ENCODE peak calls at places on chromosomes 7 and 10, in six cellular contexts. One of them, this sample, is unnamed.

GRCh38 chr7:33248663-33249062 is 119.3 kb downstream of the BBS9 start:
- DNase-seq in cardiac fibroblast: peak; percentile 42
- DNase-seq in AG04450: no peak
- DNase-seq in pancreas: no peak
- DNase-seq in CD4-positive, alpha-beta T cell: no peak
- DNase-seq in endothelial cell: no peak
- DNase-seq in this sample: no peak

GRCh38 chr10:75870039-75870645 is 438.7 kb downstream of the LRMDA start:
- DNase-seq in pancreas: no peak
- DNase-seq in CD4-positive, alpha-beta T cell: no peak
- DNase-seq in cardiac fibroblast: peak; percentile 22
- DNase-seq in AG04450: no peak
- DNase-seq in endothelial cell: no peak
- DNase-seq in this sample: no peak

GRCh38 chr7:114630186-114630824 is 215.7 kb downstream of the FOXP2 start:
- DNase-seq in pancreas: no peak
- DNase-seq in endothelial cell: no peak
- DNase-seq in cardiac fibroblast: no peak
- DNase-seq in AG04450: no peak
- DNase-seq in CD4-positive, alpha-beta T cell: no peak
- DNase-seq in this sample: no peak

GRCh38 chr10:88851706-88852105 is at the start of gene ANKRD22:
- DNase-seq in AG04450: no peak
- DNase-seq in endothelial cell: no peak
- DNase-seq in cardiac fibroblast: peak; percentile 68
- DNase-seq in pancreas: peak; percentile 56
- DNase-seq in CD4-positive, alpha-beta T cell: no peak
- DNase-seq in this sample: peak; percentile 56

GRCh38 chr7:75937958-75938786 is 23.2 kb downstream of the POR start:
- DNase-seq in cardiac fibroblast: peak; percentile 90
- DNase-seq in CD4-positive, alpha-beta T cell: no peak
- DNase-seq in endothelial cell: no peak
- DNase-seq in pancreas: no peak
- DNase-seq in AG04450: peak; percentile 75
- DNase-seq in this sample: peak; percentile 24

GRCh38 chr10:92742331-92743228 is 52.8 kb downstream of the HHEX start:
- DNase-seq in AG04450: no peak
- DNase-seq in CD4-positive, alpha-beta T cell: no peak
- DNase-seq in endothelial cell: no peak
- DNase-seq in cardiac fibroblast: no peak
- DNase-seq in pancreas: no peak
- DNase-seq in this sample: no peak

GRCh38 chr7:64876792-64877713 is 26.0 kb upstream of the ZNF273 start:
- DNase-seq in endothelial cell: peak; percentile 72
- DNase-seq in CD4-positive, alpha-beta T cell: peak; percentile 53
- DNase-seq in AG04450: no peak
- DNase-seq in pancreas: peak; percentile 86
- DNase-seq in cardiac fibroblast: peak; percentile 20
- DNase-seq in this sample: no peak

GRCh38 chr7:156156734-156157408 is 344.6 kb upstream of the SHH start:
- DNase-seq in CD4-positive, alpha-beta T cell: no peak
- DNase-seq in endothelial cell: peak; percentile 42
- DNase-seq in pancreas: no peak
- DNase-seq in AG04450: no peak
- DNase-seq in cardiac fibroblast: no peak
- DNase-seq in this sample: no peak

GRCh38 chr10:74290703-74291102 is 139.7 kb downstream of the ADK start:
- DNase-seq in endothelial cell: no peak
- DNase-seq in pancreas: no peak
- DNase-seq in AG04450: no peak
- DNase-seq in cardiac fibroblast: peak; percentile 80
- DNase-seq in CD4-positive, alpha-beta T cell: no peak
- DNase-seq in this sample: no peak

GRCh38 chr10:118595598-118596425 is at the start of gene PRLHR:
- DNase-seq in CD4-positive, alpha-beta T cell: no peak
- DNase-seq in cardiac fibroblast: peak; percentile 22
- DNase-seq in pancreas: peak; percentile 82
- DNase-seq in AG04450: no peak
- DNase-seq in endothelial cell: peak; percentile 84
- DNase-seq in this sample: no peak

GRCh38 chr10:19826712-19827111 is 10.5 kb downstream of the PLXDC2 start:
- DNase-seq in pancreas: no peak
- DNase-seq in endothelial cell: no peak
- DNase-seq in CD4-positive, alpha-beta T cell: no peak
- DNase-seq in AG04450: no peak
- DNase-seq in cardiac fibroblast: peak; percentile 75
- DNase-seq in this sample: no peak

GRCh38 chr10:91520657-91521056 is 110.5 kb downstream of the HECTD2 start:
- DNase-seq in pancreas: no peak
- DNase-seq in CD4-positive, alpha-beta T cell: no peak
- DNase-seq in cardiac fibroblast: peak; percentile 22
- DNase-seq in AG04450: no peak
- DNase-seq in endothelial cell: no peak
- DNase-seq in this sample: no peak

GRCh38 chr7:135714534-135715009 is 13.4 kb downstream of the SLC13A4 start:
- DNase-seq in AG04450: peak; percentile 38
- DNase-seq in endothelial cell: no peak
- DNase-seq in CD4-positive, alpha-beta T cell: no peak
- DNase-seq in pancreas: no peak
- DNase-seq in cardiac fibroblast: peak; percentile 68
- DNase-seq in this sample: no peak

GRCh38 chr7:37230221-37230620 is 218.4 kb downstream of the ELMO1 start:
- DNase-seq in cardiac fibroblast: no peak
- DNase-seq in endothelial cell: no peak
- DNase-seq in pancreas: no peak
- DNase-seq in AG04450: no peak
- DNase-seq in CD4-positive, alpha-beta T cell: no peak
- DNase-seq in this sample: no peak

GRCh38 chr10:102422586-102423129 is 2.0 kb downstream of the FBXL15 start:
- DNase-seq in pancreas: peak; percentile 91
- DNase-seq in endothelial cell: peak; percentile 80
- DNase-seq in AG04450: no peak
- DNase-seq in cardiac fibroblast: peak; percentile 75
- DNase-seq in CD4-positive, alpha-beta T cell: peak; percentile 38
- DNase-seq in this sample: peak; percentile 81

GRCh38 chr7:108415821-108416536 is 40.3 kb downstream of the NRCAM start:
- DNase-seq in cardiac fibroblast: peak; percentile 89
- DNase-seq in endothelial cell: no peak
- DNase-seq in CD4-positive, alpha-beta T cell: no peak
- DNase-seq in pancreas: no peak
- DNase-seq in AG04450: no peak
- DNase-seq in this sample: no peak
- TF ChIP-seq CTCF in cardiac fibroblast: no peak
- TF ChIP-seq CTCF in endothelial cell: no peak
- TF ChIP-seq CTCF in CD4-positive, alpha-beta T cell: no peak
- TF ChIP-seq CTCF in pancreas: no peak
- TF ChIP-seq CTCF in AG04450: no peak
- TF ChIP-seq CTCF in this sample: no peak

DNA sequence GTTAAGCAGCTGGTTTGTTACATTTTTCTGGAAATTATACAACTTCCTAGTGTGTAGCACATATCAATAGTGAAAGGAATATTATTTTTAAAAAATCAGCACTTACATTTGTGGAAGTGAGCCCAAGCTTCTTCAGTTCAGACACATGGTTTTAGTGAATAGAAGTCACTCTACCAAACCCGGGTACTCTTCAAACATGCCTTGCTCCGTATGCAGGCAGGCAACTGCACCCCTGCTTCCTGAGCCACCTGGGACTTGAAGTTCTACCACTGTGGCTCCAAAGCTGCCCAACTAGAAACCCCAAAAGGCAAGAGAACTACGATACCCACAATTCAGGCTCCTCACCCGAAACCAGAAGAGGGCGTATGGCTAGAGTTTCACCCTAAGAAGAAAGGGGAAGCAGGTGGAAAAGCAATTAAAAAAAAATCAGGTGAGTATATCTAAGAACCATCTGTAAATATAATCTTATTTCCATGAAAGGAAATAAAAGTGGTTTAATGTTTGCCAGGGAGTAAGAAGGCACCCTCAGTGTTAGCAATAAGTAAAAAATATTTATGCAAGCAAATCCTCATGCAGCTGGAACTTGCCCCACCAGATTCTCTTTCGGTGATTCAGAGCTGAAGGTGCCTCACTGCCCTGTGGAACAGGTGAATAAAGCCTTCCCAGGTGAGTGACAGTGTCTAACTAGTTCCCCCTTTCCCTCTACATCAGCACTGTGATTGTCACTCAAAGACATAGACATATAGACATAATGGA is at the start of gene MACC1:
- DNase-seq in endothelial cell: no peak
- DNase-seq in CD4-positive, alpha-beta T cell: no peak
- DNase-seq in AG04450: no peak
- DNase-seq in pancreas: peak; percentile 65
- DNase-seq in cardiac fibroblast: no peak
- DNase-seq in this sample: peak; percentile 69
- TF ChIP-seq CTCF in endothelial cell: no peak
- TF ChIP-seq CTCF in CD4-positive, alpha-beta T cell: no peak
- TF ChIP-seq CTCF in AG04450: no peak
- TF ChIP-seq CTCF in pancreas: no peak
- TF ChIP-seq CTCF in cardiac fibroblast: no peak
- TF ChIP-seq CTCF in this sample: peak; percentile 67

GRCh38 chr10:82256275-82256674 is 381.3 kb downstream of the NRG3 start:
- DNase-seq in endothelial cell: no peak
- DNase-seq in CD4-positive, alpha-beta T cell: no peak
- DNase-seq in cardiac fibroblast: no peak
- DNase-seq in pancreas: no peak
- DNase-seq in AG04450: no peak
- DNase-seq in this sample: no peak
- TF ChIP-seq CTCF in endothelial cell: no peak
- TF ChIP-seq CTCF in CD4-positive, alpha-beta T cell: no peak
- TF ChIP-seq CTCF in cardiac fibroblast: no peak
- TF ChIP-seq CTCF in pancreas: no peak
- TF ChIP-seq CTCF in AG04450: no peak
- TF ChIP-seq CTCF in this sample: no peak

GRCh38 chr10:55500931-55501559 is 700.0 kb upstream of the PCDH15 start:
- DNase-seq in cardiac fibroblast: peak; percentile 12
- DNase-seq in AG04450: no peak
- DNase-seq in CD4-positive, alpha-beta T cell: no peak
- DNase-seq in endothelial cell: peak; percentile 70
- DNase-seq in pancreas: no peak
- DNase-seq in this sample: no peak
- TF ChIP-seq CTCF in cardiac fibroblast: no peak
- TF ChIP-seq CTCF in AG04450: peak; percentile 47
- TF ChIP-seq CTCF in CD4-positive, alpha-beta T cell: no peak
- TF ChIP-seq CTCF in endothelial cell: no peak
- TF ChIP-seq CTCF in pancreas: peak; percentile 13
- TF ChIP-seq CTCF in this sample: no peak

DNA sequence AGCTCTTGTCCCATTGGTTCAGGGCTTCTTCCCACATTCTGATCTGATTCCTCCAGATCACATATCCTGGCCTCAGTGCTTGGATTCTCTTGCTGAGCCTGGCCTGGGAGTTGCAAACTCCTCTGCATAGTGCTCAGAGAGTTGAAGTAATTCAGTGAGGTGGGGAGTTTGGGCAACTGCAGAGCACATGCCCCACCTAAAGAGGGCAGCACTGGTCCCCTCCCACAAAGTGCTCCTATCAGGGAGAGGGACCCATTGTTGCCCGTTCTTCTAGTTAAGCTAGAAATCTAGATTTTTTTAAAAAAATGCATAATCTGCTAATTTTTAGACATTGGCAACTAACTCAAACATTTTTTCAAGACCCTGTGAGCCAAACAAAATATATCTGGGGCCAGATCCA is 45.1 kb downstream of the CHN2 start:
- DNase-seq in endothelial cell: no peak
- DNase-seq in cardiac fibroblast: no peak
- DNase-seq in CD4-positive, alpha-beta T cell: no peak
- DNase-seq in pancreas: no peak
- DNase-seq in AG04450: no peak
- DNase-seq in this sample: no peak
- TF ChIP-seq CTCF in endothelial cell: peak; percentile 33
- TF ChIP-seq CTCF in cardiac fibroblast: peak; percentile 34
- TF ChIP-seq CTCF in CD4-positive, alpha-beta T cell: peak; percentile 10
- TF ChIP-seq CTCF in pancreas: no peak
- TF ChIP-seq CTCF in AG04450: no peak
- TF ChIP-seq CTCF in this sample: no peak

GRCh38 chr7:139753079-139753692 is 24.6 kb downstream of the HIPK2 start:
- DNase-seq in AG04450: no peak
- DNase-seq in cardiac fibroblast: no peak
- DNase-seq in endothelial cell: no peak
- DNase-seq in CD4-positive, alpha-beta T cell: no peak
- DNase-seq in pancreas: no peak
- DNase-seq in this sample: no peak
- TF ChIP-seq CTCF in AG04450: peak; percentile 32
- TF ChIP-seq CTCF in cardiac fibroblast: peak; percentile 18
- TF ChIP-seq CTCF in endothelial cell: no peak
- TF ChIP-seq CTCF in CD4-positive, alpha-beta T cell: no peak
- TF ChIP-seq CTCF in pancreas: no peak
- TF ChIP-seq CTCF in this sample: no peak

GRCh38 chr7:129950191-129950940 is 2.4 kb downstream of the UBE2H start:
- DNase-seq in cardiac fibroblast: no peak
- DNase-seq in pancreas: peak; percentile 6
- DNase-seq in CD4-positive, alpha-beta T cell: no peak
- DNase-seq in AG04450: no peak
- DNase-seq in endothelial cell: no peak
- DNase-seq in this sample: no peak

GRCh38 chr7:129952164-129952652 is 552 bp downstream of the UBE2H start:
- DNase-seq in endothelial cell: peak; percentile 25
- DNase-seq in cardiac fibroblast: no peak
- DNase-seq in pancreas: peak; percentile 77
- DNase-seq in CD4-positive, alpha-beta T cell: no peak
- DNase-seq in AG04450: no peak
- DNase-seq in this sample: peak; percentile 58

GRCh38 chr7:129949292-129950133 is 3.2 kb downstream of the UBE2H start:
- DNase-seq in CD4-positive, alpha-beta T cell: no peak
- DNase-seq in AG04450: peak; percentile 47
- DNase-seq in cardiac fibroblast: peak; percentile 86
- DNase-seq in endothelial cell: peak; percentile 14
- DNase-seq in pancreas: peak; percentile 46
- DNase-seq in this sample: no peak

GRCh38 chr7:129952653-129953560 is at the start of gene UBE2H:
- DNase-seq in pancreas: peak; percentile 99
- DNase-seq in CD4-positive, alpha-beta T cell: peak; percentile 90
- DNase-seq in AG04450: peak; percentile 77
- DNase-seq in endothelial cell: peak; percentile 97
- DNase-seq in cardiac fibroblast: peak; percentile 91
- DNase-seq in this sample: peak; percentile 92

DNA sequence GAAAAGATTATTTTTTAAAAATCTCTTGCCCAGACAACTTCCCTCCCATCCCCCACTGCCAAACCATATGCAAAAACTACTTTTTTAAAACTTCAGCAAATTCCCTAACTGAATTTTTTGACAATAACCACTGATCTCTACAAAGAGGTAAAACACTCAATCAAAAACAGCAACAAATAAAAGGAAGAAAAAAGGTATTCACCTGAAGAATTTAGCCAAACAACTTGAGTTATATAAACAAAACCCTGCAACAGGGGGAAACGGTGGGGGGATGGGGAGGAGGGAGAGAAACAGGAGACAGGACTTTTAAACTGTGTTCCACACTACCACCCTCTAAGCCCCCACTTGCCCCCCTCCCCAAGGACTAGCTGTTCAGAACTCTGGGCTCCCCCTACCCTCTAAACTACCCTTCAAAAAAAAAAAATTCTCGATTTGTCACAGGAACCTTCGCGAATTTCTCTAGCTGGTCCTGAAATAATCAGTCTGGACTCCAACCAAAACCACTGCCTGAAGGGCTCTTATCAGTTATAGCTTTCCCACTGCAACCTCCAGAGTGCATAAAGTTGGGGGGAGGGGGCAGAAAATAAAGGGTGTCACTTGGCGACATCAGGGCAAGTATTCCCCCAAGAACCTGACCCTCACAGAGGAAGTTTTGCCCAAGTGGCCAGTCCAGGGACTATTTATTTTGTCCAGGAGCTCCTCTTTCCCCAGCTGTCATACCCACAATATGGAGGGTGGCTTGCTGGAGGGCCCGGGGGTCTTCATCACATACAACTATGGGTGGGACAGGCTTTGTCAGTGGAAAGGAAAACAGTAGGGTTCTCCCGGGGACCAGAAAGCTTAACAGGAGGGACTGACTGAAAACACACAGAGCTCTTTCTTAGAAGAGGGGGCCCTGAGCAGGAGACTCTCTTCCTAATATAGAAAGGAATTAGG is 1.4 kb downstream of the UBE2H start:
- DNase-seq in AG04450: no peak
- DNase-seq in CD4-positive, alpha-beta T cell: no peak
- DNase-seq in endothelial cell: peak; percentile 30
- DNase-seq in pancreas: peak; percentile 55
- DNase-seq in cardiac fibroblast: no peak
- DNase-seq in this sample: no peak
- TF ChIP-seq CTCF in AG04450: no peak
- TF ChIP-seq CTCF in CD4-positive, alpha-beta T cell: no peak
- TF ChIP-seq CTCF in endothelial cell: no peak
- TF ChIP-seq CTCF in pancreas: no peak
- TF ChIP-seq CTCF in cardiac fibroblast: no peak
- TF ChIP-seq CTCF in this sample: no peak